ENCODE peak calls at places on chromosomes 2 and 18, in ten cellular contexts. One of them, this sample, is unnamed.

GRCh38 chr2:113276216-113276905 is 2.4 kb downstream of the PAX8 start:
- DNase-seq in lower lobe of right lung: no peak
- DNase-seq in neuronal stem cell: peak; percentile 21
- DNase-seq in CD8-positive, alpha-beta memory T cell: no peak
- DNase-seq in heart right ventricle: no peak
- DNase-seq in A549: no peak
- DNase-seq in Panc1: no peak
- DNase-seq in astrocyte: no peak
- DNase-seq in GM23248: no peak
- DNase-seq in thyroid gland: no peak
- DNase-seq in this sample: peak; percentile 74

GRCh38 chr2:102070058-102070642 is 72.4 kb upstream of the IL1R1 start:
- DNase-seq in thyroid gland: peak; percentile 98
- DNase-seq in lower lobe of right lung: peak; percentile 93
- DNase-seq in astrocyte: peak; percentile 55
- DNase-seq in GM23248: peak; percentile 88
- DNase-seq in neuronal stem cell: no peak
- DNase-seq in A549: peak; percentile 93
- DNase-seq in CD8-positive, alpha-beta memory T cell: no peak
- DNase-seq in Panc1: no peak
- DNase-seq in heart right ventricle: peak; percentile 88
- DNase-seq in this sample: peak; percentile 78

GRCh38 chr2:189834059-189834458 is 49.8 kb downstream of the PMS1 start:
- DNase-seq in A549: no peak
- DNase-seq in GM23248: no peak
- DNase-seq in heart right ventricle: no peak
- DNase-seq in neuronal stem cell: no peak
- DNase-seq in thyroid gland: no peak
- DNase-seq in astrocyte: no peak
- DNase-seq in CD8-positive, alpha-beta memory T cell: no peak
- DNase-seq in Panc1: no peak
- DNase-seq in lower lobe of right lung: no peak
- DNase-seq in this sample: no peak

GRCh38 chr2:229416116-229416694 is 145.1 kb upstream of the PID1 start:
- DNase-seq in A549: no peak
- DNase-seq in heart right ventricle: peak; percentile 64
- DNase-seq in thyroid gland: peak; percentile 94
- DNase-seq in astrocyte: peak; percentile 47
- DNase-seq in CD8-positive, alpha-beta memory T cell: no peak
- DNase-seq in GM23248: peak; percentile 71
- DNase-seq in Panc1: no peak
- DNase-seq in neuronal stem cell: no peak
- DNase-seq in lower lobe of right lung: peak; percentile 84
- DNase-seq in this sample: no peak

GRCh38 chr18:11260963-11261441 is 111.6 kb upstream of the PIEZO2 start:
- DNase-seq in heart right ventricle: no peak
- DNase-seq in lower lobe of right lung: no peak
- DNase-seq in GM23248: no peak
- DNase-seq in thyroid gland: no peak
- DNase-seq in astrocyte: peak; percentile 6
- DNase-seq in neuronal stem cell: peak; percentile 65
- DNase-seq in CD8-positive, alpha-beta memory T cell: no peak
- DNase-seq in Panc1: no peak
- DNase-seq in A549: no peak
- DNase-seq in this sample: no peak

GRCh38 chr2:26696352-26696816 is 3.9 kb downstream of the KCNK3 start:
- DNase-seq in astrocyte: peak; percentile 97
- DNase-seq in CD8-positive, alpha-beta memory T cell: no peak
- DNase-seq in neuronal stem cell: no peak
- DNase-seq in GM23248: peak; percentile 98
- DNase-seq in heart right ventricle: no peak
- DNase-seq in A549: peak; percentile 87
- DNase-seq in lower lobe of right lung: no peak
- DNase-seq in thyroid gland: no peak
- DNase-seq in Panc1: peak; percentile 77
- DNase-seq in this sample: peak; percentile 98

GRCh38 chr18:11176416-11176815 is 27.0 kb upstream of the PIEZO2 start:
- DNase-seq in A549: peak; percentile 5
- DNase-seq in thyroid gland: no peak
- DNase-seq in lower lobe of right lung: no peak
- DNase-seq in neuronal stem cell: no peak
- DNase-seq in GM23248: peak; percentile 83
- DNase-seq in CD8-positive, alpha-beta memory T cell: no peak
- DNase-seq in heart right ventricle: no peak
- DNase-seq in astrocyte: peak; percentile 69
- DNase-seq in Panc1: no peak
- DNase-seq in this sample: peak; percentile 86

GRCh38 chr2:35410431-35411061 is 945.0 kb upstream of the CRIM1 start:
- DNase-seq in astrocyte: peak; percentile 14
- DNase-seq in neuronal stem cell: peak; percentile 50
- DNase-seq in heart right ventricle: peak; percentile 47
- DNase-seq in CD8-positive, alpha-beta memory T cell: no peak
- DNase-seq in lower lobe of right lung: peak; percentile 61
- DNase-seq in GM23248: peak; percentile 63
- DNase-seq in thyroid gland: peak; percentile 35
- DNase-seq in Panc1: peak; percentile 25
- DNase-seq in A549: peak; percentile 61
- DNase-seq in this sample: no peak

GRCh38 chr2:128486640-128487375 is 168.1 kb upstream of the HS6ST1 start:
- DNase-seq in CD8-positive, alpha-beta memory T cell: no peak
- DNase-seq in thyroid gland: no peak
- DNase-seq in GM23248: no peak
- DNase-seq in A549: no peak
- DNase-seq in Panc1: no peak
- DNase-seq in heart right ventricle: no peak
- DNase-seq in neuronal stem cell: no peak
- DNase-seq in lower lobe of right lung: no peak
- DNase-seq in astrocyte: no peak
- DNase-seq in this sample: peak; percentile 57

GRCh38 chr2:69694894-69695849 is 46.8 kb upstream of the ANXA4 start:
- DNase-seq in heart right ventricle: no peak
- DNase-seq in astrocyte: peak; percentile 99
- DNase-seq in A549: peak; percentile 78
- DNase-seq in lower lobe of right lung: no peak
- DNase-seq in GM23248: peak; percentile 74
- DNase-seq in Panc1: peak; percentile 68
- DNase-seq in neuronal stem cell: no peak
- DNase-seq in CD8-positive, alpha-beta memory T cell: no peak
- DNase-seq in thyroid gland: peak; percentile 40
- DNase-seq in this sample: no peak

GRCh38 chr2:233005096-233005495 is 8.0 kb downstream of the NGEF start:
- DNase-seq in CD8-positive, alpha-beta memory T cell: no peak
- DNase-seq in Panc1: no peak
- DNase-seq in lower lobe of right lung: no peak
- DNase-seq in thyroid gland: no peak
- DNase-seq in heart right ventricle: no peak
- DNase-seq in GM23248: no peak
- DNase-seq in astrocyte: no peak
- DNase-seq in A549: no peak
- DNase-seq in neuronal stem cell: no peak
- DNase-seq in this sample: no peak

GRCh38 chr2:33077841-33078240 is 131.1 kb downstream of the LTBP1 start:
- DNase-seq in lower lobe of right lung: no peak
- DNase-seq in astrocyte: no peak
- DNase-seq in GM23248: no peak
- DNase-seq in CD8-positive, alpha-beta memory T cell: no peak
- DNase-seq in heart right ventricle: no peak
- DNase-seq in A549: no peak
- DNase-seq in thyroid gland: no peak
- DNase-seq in neuronal stem cell: no peak
- DNase-seq in Panc1: no peak
- DNase-seq in this sample: no peak

GRCh38 chr18:41820784-41821183 is 134.2 kb upstream of the PIK3C3 start:
- DNase-seq in heart right ventricle: no peak
- DNase-seq in A549: no peak
- DNase-seq in CD8-positive, alpha-beta memory T cell: no peak
- DNase-seq in astrocyte: no peak
- DNase-seq in neuronal stem cell: no peak
- DNase-seq in thyroid gland: no peak
- DNase-seq in GM23248: no peak
- DNase-seq in lower lobe of right lung: no peak
- DNase-seq in Panc1: no peak
- DNase-seq in this sample: no peak

GRCh38 chr2:236813806-236814205 is 244.2 kb downstream of the ACKR3 start:
- DNase-seq in neuronal stem cell: no peak
- DNase-seq in A549: no peak
- DNase-seq in astrocyte: no peak
- DNase-seq in thyroid gland: peak; percentile 50
- DNase-seq in Panc1: no peak
- DNase-seq in GM23248: no peak
- DNase-seq in heart right ventricle: no peak
- DNase-seq in CD8-positive, alpha-beta memory T cell: no peak
- DNase-seq in lower lobe of right lung: no peak
- DNase-seq in this sample: no peak

GRCh38 chr18:48455555-48456478 is 46.6 kb upstream of the ZBTB7C start:
- DNase-seq in GM23248: peak; percentile 84
- DNase-seq in Panc1: no peak
- DNase-seq in CD8-positive, alpha-beta memory T cell: peak; percentile 56
- DNase-seq in thyroid gland: peak; percentile 55
- DNase-seq in astrocyte: peak; percentile 100
- DNase-seq in heart right ventricle: no peak
- DNase-seq in lower lobe of right lung: no peak
- DNase-seq in A549: no peak
- DNase-seq in neuronal stem cell: no peak
- DNase-seq in this sample: peak; percentile 95

GRCh38 chr2:12684471-12684936 is 32.2 kb upstream of the TRIB2 start:
- DNase-seq in neuronal stem cell: no peak
- DNase-seq in GM23248: peak; percentile 64
- DNase-seq in Panc1: no peak
- DNase-seq in heart right ventricle: no peak
- DNase-seq in CD8-positive, alpha-beta memory T cell: no peak
- DNase-seq in astrocyte: peak; percentile 64
- DNase-seq in thyroid gland: no peak
- DNase-seq in A549: no peak
- DNase-seq in lower lobe of right lung: no peak
- DNase-seq in this sample: no peak

GRCh38 chr2:151437630-151438029 is 27.9 kb downstream of the RIF1 start:
- DNase-seq in CD8-positive, alpha-beta memory T cell: peak; percentile 24
- DNase-seq in heart right ventricle: no peak
- DNase-seq in GM23248: peak; percentile 36
- DNase-seq in thyroid gland: no peak
- DNase-seq in lower lobe of right lung: no peak
- DNase-seq in Panc1: no peak
- DNase-seq in astrocyte: no peak
- DNase-seq in neuronal stem cell: no peak
- DNase-seq in A549: peak; percentile 36
- DNase-seq in this sample: no peak

GRCh38 chr2:118386636-118387302 is 298.5 kb downstream of the INSIG2 start:
- DNase-seq in thyroid gland: no peak
- DNase-seq in neuronal stem cell: no peak
- DNase-seq in A549: peak; percentile 35
- DNase-seq in astrocyte: peak; percentile 68
- DNase-seq in GM23248: peak; percentile 98
- DNase-seq in CD8-positive, alpha-beta memory T cell: no peak
- DNase-seq in Panc1: no peak
- DNase-seq in lower lobe of right lung: no peak
- DNase-seq in heart right ventricle: no peak
- DNase-seq in this sample: peak; percentile 89

GRCh38 chr2:176668879-176669395 is 399.7 kb downstream of the MTX2 start:
- DNase-seq in thyroid gland: no peak
- DNase-seq in lower lobe of right lung: no peak
- DNase-seq in Panc1: no peak
- DNase-seq in astrocyte: no peak
- DNase-seq in A549: no peak
- DNase-seq in heart right ventricle: no peak
- DNase-seq in neuronal stem cell: no peak
- DNase-seq in GM23248: peak; percentile 47
- DNase-seq in CD8-positive, alpha-beta memory T cell: no peak
- DNase-seq in this sample: no peak

GRCh38 chr2:176664478-176664877 is 395.2 kb downstream of the MTX2 start:
- DNase-seq in heart right ventricle: no peak
- DNase-seq in lower lobe of right lung: no peak
- DNase-seq in A549: no peak
- DNase-seq in Panc1: no peak
- DNase-seq in neuronal stem cell: no peak
- DNase-seq in GM23248: no peak
- DNase-seq in astrocyte: no peak
- DNase-seq in CD8-positive, alpha-beta memory T cell: no peak
- DNase-seq in thyroid gland: no peak
- DNase-seq in this sample: no peak

GRCh38 chr2:176665086-176665485 is 395.8 kb downstream of the MTX2 start:
- DNase-seq in A549: no peak
- DNase-seq in Panc1: no peak
- DNase-seq in lower lobe of right lung: no peak
- DNase-seq in GM23248: no peak
- DNase-seq in astrocyte: no peak
- DNase-seq in heart right ventricle: no peak
- DNase-seq in thyroid gland: no peak
- DNase-seq in neuronal stem cell: no peak
- DNase-seq in CD8-positive, alpha-beta memory T cell: no peak
- DNase-seq in this sample: no peak

GRCh38 chr2:176669398-176670174 is 400.3 kb downstream of the MTX2 start:
- DNase-seq in heart right ventricle: no peak
- DNase-seq in GM23248: peak; percentile 32
- DNase-seq in CD8-positive, alpha-beta memory T cell: no peak
- DNase-seq in Panc1: no peak
- DNase-seq in astrocyte: no peak
- DNase-seq in neuronal stem cell: no peak
- DNase-seq in A549: no peak
- DNase-seq in lower lobe of right lung: no peak
- DNase-seq in thyroid gland: no peak
- DNase-seq in this sample: no peak
- H3K27ac ChIP-seq in heart right ventricle: peak overlapping the region; percentile 23
- H3K27ac ChIP-seq in GM23248: peak overlapping the region; percentile 28
- H3K27ac ChIP-seq in CD8-positive, alpha-beta memory T cell: no peak overlapping the region
- H3K27ac ChIP-seq in Panc1: no peak overlapping the region
- H3K27ac ChIP-seq in astrocyte: no peak overlapping the region
- H3K27ac ChIP-seq in neuronal stem cell: no peak overlapping the region
- H3K27ac ChIP-seq in A549: no peak overlapping the region
- H3K27ac ChIP-seq in lower lobe of right lung: no peak overlapping the region
- H3K27ac ChIP-seq in thyroid gland: no peak overlapping the region
- H3K27ac ChIP-seq in this sample: no peak overlapping the region

GRCh38 chr18:40404284-40404683 is 1550.8 kb upstream of the PIK3C3 start:
- DNase-seq in CD8-positive, alpha-beta memory T cell: no peak
- DNase-seq in neuronal stem cell: no peak
- DNase-seq in thyroid gland: no peak
- DNase-seq in Panc1: no peak
- DNase-seq in astrocyte: no peak
- DNase-seq in GM23248: peak; percentile 60
- DNase-seq in lower lobe of right lung: no peak
- DNase-seq in heart right ventricle: no peak
- DNase-seq in A549: no peak
- DNase-seq in this sample: no peak
- H3K4me1 ChIP-seq in CD8-positive, alpha-beta memory T cell: no peaks in the 10 kb centered on the region
- H3K4me1 ChIP-seq in neuronal stem cell: no peaks in the 10 kb centered on the region
- H3K4me1 ChIP-seq in thyroid gland: no peaks in the 10 kb centered on the region
- H3K4me1 ChIP-seq in Panc1: no peaks in the 10 kb centered on the region
- H3K4me1 ChIP-seq in astrocyte: no peaks in the 10 kb centered on the region
- H3K4me1 ChIP-seq in GM23248: no peaks in the 10 kb centered on the region
- H3K4me1 ChIP-seq in lower lobe of right lung: no peaks in the 10 kb centered on the region
- H3K4me1 ChIP-seq in heart right ventricle: no peaks in the 10 kb centered on the region
- H3K4me1 ChIP-seq in A549: no peaks in the 10 kb centered on the region
- H3K4me1 ChIP-seq in this sample: no peaks in the 10 kb centered on the region

GRCh38 chr2:188406414-188406813 is 114.7 kb downstream of the GULP1 start:
- DNase-seq in GM23248: no peak
- DNase-seq in A549: no peak
- DNase-seq in heart right ventricle: no peak
- DNase-seq in CD8-positive, alpha-beta memory T cell: no peak
- DNase-seq in Panc1: no peak
- DNase-seq in lower lobe of right lung: no peak
- DNase-seq in thyroid gland: no peak
- DNase-seq in neuronal stem cell: no peak
- DNase-seq in astrocyte: no peak
- DNase-seq in this sample: no peak
- H3K9me3 ChIP-seq in GM23248: peaks cover 7% of the 10 kb centered on the region
- H3K9me3 ChIP-seq in A549: peaks cover 30% of the 10 kb centered on the region
- H3K9me3 ChIP-seq in heart right ventricle: peaks cover 4% of the 10 kb centered on the region
- H3K9me3 ChIP-seq in CD8-positive, alpha-beta memory T cell: no peaks in the 10 kb centered on the region
- H3K9me3 ChIP-seq in Panc1: peaks cover 22% of the 10 kb centered on the region
- H3K9me3 ChIP-seq in lower lobe of right lung: peaks cover 18% of the 10 kb centered on the region
- H3K9me3 ChIP-seq in thyroid gland: no peaks in the 10 kb centered on the region
- H3K9me3 ChIP-seq in neuronal stem cell: peaks cover 40% of the 10 kb centered on the region
- H3K9me3 ChIP-seq in astrocyte: no peaks in the 10 kb centered on the region
- H3K9me3 ChIP-seq in this sample: no peaks in the 10 kb centered on the region

GRCh38 chr2:100921685-100922161 is 80.4 kb upstream of the RPL31 start:
- DNase-seq in astrocyte: peak; percentile 58
- DNase-seq in A549: no peak
- DNase-seq in CD8-positive, alpha-beta memory T cell: no peak
- DNase-seq in heart right ventricle: no peak
- DNase-seq in Panc1: no peak
- DNase-seq in thyroid gland: no peak
- DNase-seq in GM23248: peak; percentile 83
- DNase-seq in lower lobe of right lung: no peak
- DNase-seq in neuronal stem cell: no peak
- DNase-seq in this sample: no peak
- H3K27ac ChIP-seq in astrocyte: no peak overlapping the region
- H3K27ac ChIP-seq in A549: no peak overlapping the region
- H3K27ac ChIP-seq in CD8-positive, alpha-beta memory T cell: no peak overlapping the region
- H3K27ac ChIP-seq in heart right ventricle: no peak overlapping the region
- H3K27ac ChIP-seq in Panc1: no peak overlapping the region
- H3K27ac ChIP-seq in thyroid gland: no peak overlapping the region
- H3K27ac ChIP-seq in GM23248: no peak overlapping the region
- H3K27ac ChIP-seq in lower lobe of right lung: no peak overlapping the region
- H3K27ac ChIP-seq in neuronal stem cell: no peak overlapping the region
- H3K27ac ChIP-seq in this sample: no peak overlapping the region